ENCODE peak calls at places on chromosomes 3 and 15, in five cellular contexts. F is body of pancreas, U is neural progenitor cell, H is GM13976, T is fibroblast of pulmonary artery. W is an unnamed sample.

GRCh38 chr15:91919014-91919534 is 65.6 kb downstream of the SLCO3A1 start:
- DNase-seq in F (no peak), U (no peak), H (no peak), T (no peak), W (no peak)

GRCh38 chr15:89409184-89409992 is 74.8 kb upstream of the POLG start:
- DNase-seq in F (no peak), U (peak), H (no peak), T (no peak), W (no peak)

GRCh38 chr3:147956615-147957014 is 547.5 kb downstream of the ZIC1 start:
- DNase-seq in F (no peak), U (no peak), H (no peak), T (no peak), W (no peak)

GRCh38 chr3:98980915-98981596 is 79.6 kb upstream of the DCBLD2 start:
- DNase-seq in F (no peak), U (no peak), H (peak), T (peak), W (no peak)

GRCh38 chr3:106542101-106542769 is 673.4 kb upstream of the CBLB start:
- DNase-seq in F (no peak), U (peak), H (no peak), T (peak), W (no peak)

GRCh38 chr15:67199391-67199790 is 55.1 kb downstream of the AAGAB start:
- DNase-seq in F (no peak), U (no peak), H (no peak), T (no peak), W (no peak)

GRCh38 chr15:85473455-85473854 is 93.1 kb downstream of the AKAP13 start:
- DNase-seq in F (no peak), U (no peak), H (no peak), T (peak), W (no peak)

GRCh38 chr3:143361589-143361988 is 242.0 kb downstream of the CHST2 start:
- DNase-seq in F (no peak), U (no peak), H (no peak), T (no peak), W (no peak)

GRCh38 chr15:98649996-98650870 is 1.9 kb downstream of the IGF1R start:
- DNase-seq in F (peak), U (peak), H (no peak), T (peak), W (no peak)

GRCh38 chr15:38714309-38715072 is 149.9 kb upstream of the RASGRP1 start:
- DNase-seq in F (no peak), U (no peak), H (no peak), T (peak), W (no peak)

GRCh38 chr15:99224815-99225214 is 24.6 kb downstream of the TTC23 start:
- DNase-seq in F (no peak), U (no peak), H (no peak), T (no peak), W (no peak)

DNA sequence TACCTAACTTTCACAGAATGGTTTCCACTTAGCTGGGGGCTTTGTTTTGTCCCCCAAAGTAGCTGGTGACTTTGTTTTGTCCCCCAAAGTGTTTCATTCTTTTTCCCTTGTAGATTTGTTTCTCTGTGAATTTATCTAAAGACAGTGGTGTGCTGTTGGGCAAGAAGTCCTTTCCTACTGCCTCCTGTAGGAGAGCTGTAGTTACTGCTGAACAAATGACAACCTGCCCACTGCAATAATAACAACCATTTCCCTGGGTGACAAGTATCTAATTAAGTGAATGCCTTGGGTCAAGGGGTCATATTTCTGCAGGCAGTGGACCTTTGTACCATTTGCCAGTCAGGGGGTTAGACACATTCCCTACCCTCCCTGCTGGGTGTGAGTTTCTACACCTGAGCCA is 125.4 kb upstream of the BFSP2 start:
- DNase-seq in F (no peak), U (no peak), H (no peak), T (no peak), W (no peak)
- TF ChIP-seq CTCF in F (no peak), U (peak), H (no peak), T (no peak), W (peak)

DNA sequence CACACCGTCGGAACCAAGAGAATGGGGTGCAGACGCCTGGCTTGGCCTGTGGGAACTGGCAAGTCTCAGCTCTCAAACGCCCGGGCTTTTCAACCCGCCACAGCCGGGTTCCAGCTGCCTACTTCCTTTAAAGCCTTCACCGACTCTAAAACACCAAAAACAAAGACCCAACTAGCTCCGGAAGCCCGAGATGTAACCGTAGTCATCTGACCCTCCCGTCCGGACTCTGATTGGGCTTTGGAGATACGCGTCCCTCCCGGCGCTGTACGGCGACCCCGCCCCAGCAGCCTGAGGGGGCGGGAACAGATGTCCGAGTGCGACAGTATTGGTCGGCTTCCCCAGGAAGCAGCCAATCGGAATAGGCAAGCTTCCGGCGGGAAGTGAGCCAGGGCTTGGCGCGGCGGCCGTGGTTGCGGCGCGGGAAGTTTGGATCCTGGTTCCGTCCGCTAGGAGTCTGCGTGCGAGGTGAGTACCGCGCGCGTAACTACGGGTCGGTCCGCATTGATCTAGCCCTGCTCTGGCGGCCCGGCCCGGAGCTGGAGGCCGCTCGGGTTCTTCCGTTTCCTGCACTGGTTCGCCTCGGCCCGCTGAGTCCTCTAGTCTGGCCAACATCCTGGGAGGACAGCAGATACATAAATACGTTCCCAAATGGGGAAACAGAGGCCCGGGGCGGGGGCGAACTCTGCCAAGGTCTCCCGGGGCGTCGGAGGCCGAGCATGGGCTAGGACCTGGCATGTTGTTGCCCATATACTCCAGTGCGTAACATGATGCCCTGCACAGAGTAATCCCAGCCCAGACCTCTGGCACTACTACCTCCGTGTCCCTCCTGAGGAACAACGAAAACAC is at the start of gene BLM:
- DNase-seq in F (peak), U (peak), H (peak), T (peak), W (peak)
- TF ChIP-seq CTCF in F (peak), U (peak), H (no peak), T (peak), W (peak)

GRCh38 chr15:51688863-51689262 is 7.6 kb downstream of the SCG3 start:
- DNase-seq in F (no peak), U (no peak), H (no peak), T (peak), W (no peak)
- TF ChIP-seq CTCF in F (no peak), U (no peak), H (no peak), T (peak), W (peak)

DNA sequence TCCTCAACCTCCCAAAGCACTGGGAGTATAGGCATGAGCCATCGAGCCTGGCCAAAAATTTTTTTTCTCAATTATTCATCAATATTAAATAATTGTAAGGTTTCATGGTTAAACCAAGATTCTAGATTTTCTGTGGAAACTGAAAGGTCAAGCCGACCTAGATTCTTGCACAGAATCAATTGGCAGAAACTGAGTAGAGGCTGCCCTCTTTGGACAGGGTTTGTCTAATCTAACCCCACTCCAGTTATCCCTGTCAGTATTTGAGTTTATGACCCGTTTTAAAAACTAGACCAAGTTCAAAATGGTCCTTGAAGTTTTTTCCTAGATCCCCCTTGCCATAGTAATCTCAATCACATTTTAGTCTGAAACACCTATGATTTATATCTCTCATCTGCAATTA is 8.6 kb upstream of the ADAM10 start:
- DNase-seq in F (no peak), U (no peak), H (peak), T (peak), W (no peak)
- TF ChIP-seq CTCF in F (peak), U (peak), H (peak), T (peak), W (peak)

DNA sequence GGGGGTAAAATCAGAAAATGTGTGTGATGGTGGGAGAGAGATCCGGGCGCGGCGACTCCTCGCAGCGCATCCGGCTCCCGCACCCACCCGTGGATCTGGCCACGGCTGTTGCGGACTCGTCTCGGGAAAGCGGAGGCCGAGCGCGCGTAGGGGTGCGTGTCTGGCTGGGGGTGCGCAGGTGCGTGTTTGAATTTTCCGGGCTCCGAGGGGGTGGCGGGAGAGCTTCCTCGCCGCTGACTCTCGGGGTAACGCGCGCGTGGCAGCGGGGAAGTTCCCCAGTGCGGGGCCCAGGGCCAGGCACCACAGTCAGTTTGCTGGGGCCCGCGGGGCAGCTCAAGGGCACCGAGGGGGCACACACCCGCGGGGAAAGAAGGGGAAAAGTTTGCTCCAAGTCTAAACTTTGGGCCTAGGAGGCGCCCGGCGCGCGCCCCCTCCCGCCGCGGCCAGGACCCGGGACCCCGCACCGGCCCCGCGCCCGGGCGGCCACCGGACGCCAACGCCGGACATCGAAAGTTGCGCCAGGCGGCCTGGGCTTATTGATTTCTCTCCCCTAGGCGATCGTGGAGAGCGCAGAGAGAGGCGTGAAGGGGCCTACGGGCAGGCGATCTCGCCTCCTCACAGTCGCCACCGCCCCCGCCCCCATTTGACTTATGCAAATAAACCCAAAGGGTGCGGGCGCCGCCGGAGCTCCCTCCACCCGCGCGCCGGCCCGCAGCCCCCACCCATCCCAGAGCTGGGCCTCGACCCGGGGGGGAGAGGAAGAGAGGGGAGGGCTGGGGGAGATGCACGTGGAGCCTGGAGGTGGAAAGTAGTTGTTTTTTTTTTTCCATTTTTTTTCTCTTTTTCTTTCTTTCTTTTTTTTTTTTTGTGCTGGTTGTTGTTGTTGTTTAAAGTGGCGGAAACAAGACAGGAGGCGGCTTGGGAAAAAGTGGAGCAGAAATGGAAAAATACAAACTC is 638 bp downstream of the FOXP1 start:
- DNase-seq in F (peak), U (peak), H (peak), T (no peak), W (peak)
- TF ChIP-seq CTCF in F (no peak), U (no peak), H (no peak), T (no peak), W (peak)

GRCh38 chr3:160400631-160401150 is 1.2 kb downstream of the SMC4 start:
- DNase-seq in F (peak), U (peak), H (peak), T (peak), W (no peak)
- TF ChIP-seq CTCF in F (no peak), U (no peak), H (no peak), T (no peak), W (no peak)

GRCh38 chr3:62132027-62132590 is 241.2 kb downstream of the FEZF2 start:
- DNase-seq in F (no peak), U (no peak), H (no peak), T (no peak), W (no peak)
- TF ChIP-seq CTCF in F (no peak), U (no peak), H (no peak), T (no peak), W (no peak)

GRCh38 chr3:16400143-16400935 is 113.2 kb downstream of the RFTN1 start:
- DNase-seq in F (no peak), U (no peak), H (no peak), T (no peak), W (no peak)

GRCh38 chr3:16401273-16401672 is 112.2 kb downstream of the RFTN1 start:
- DNase-seq in F (no peak), U (no peak), H (no peak), T (no peak), W (no peak)

GRCh38 chr3:16402451-16402850 is 111.0 kb downstream of the RFTN1 start:
- DNase-seq in F (no peak), U (no peak), H (no peak), T (peak), W (no peak)

GRCh38 chr3:16398542-16399126 is 114.9 kb downstream of the RFTN1 start:
- DNase-seq in F (no peak), U (no peak), H (no peak), T (no peak), W (no peak)

DNA sequence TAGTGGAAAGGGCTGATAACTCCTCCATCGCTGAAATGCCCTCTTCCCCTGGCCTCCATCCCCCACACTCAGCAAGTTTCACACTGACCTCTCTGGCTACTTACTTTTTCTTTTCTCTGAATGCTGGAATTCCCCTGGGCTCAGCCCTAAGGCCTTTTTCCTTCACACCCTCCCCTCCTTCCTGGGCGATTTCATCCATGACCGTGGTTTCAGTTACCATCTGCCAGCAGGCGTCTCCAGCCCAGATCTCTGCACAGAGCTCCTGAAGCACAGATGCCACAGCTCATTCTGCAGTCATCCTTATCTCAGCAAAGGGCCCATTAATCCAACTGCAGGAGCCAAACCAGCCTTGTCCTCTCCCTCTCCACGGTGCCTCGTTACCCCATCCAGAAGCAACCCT is 114.0 kb downstream of the RFTN1 start:
- DNase-seq in F (no peak), U (no peak), H (no peak), T (peak), W (no peak)
- TF ChIP-seq CTCF in F (no peak), U (no peak), H (peak), T (peak), W (peak)

W was measured in chondrocyte.